ENCODE peak calls at places on chromosomes 5 and 9, in nine cellular contexts. Q is H1, A is Peyer's patch, L is aorta, I is tibial nerve, D is prostate gland, V is IMR-90, R is GM23248, F is brain microvascular endothelial cell. T is an unnamed sample.

GRCh38 chr9:122383992-122384461 is 13.2 kb downstream of the PTGS1 start:
- DNase-seq in Q (no peak), V (peak; percentile 61), I (no peak), F (no peak), A (no peak), R (peak; percentile 87), D (no peak), L (no peak), T (peak; percentile 84)

GRCh38 chr9:21030389-21031035 is 928 bp downstream of the HACD4 start:
- DNase-seq in F (peak; percentile 65), Q (no peak), L (no peak), R (peak; percentile 72), A (no peak), I (no peak), D (no peak), V (peak; percentile 12), T (peak; percentile 41)

GRCh38 chr9:87592554-87593394 is 95.1 kb downstream of the DAPK1 start:
- DNase-seq in V (peak; percentile 69), A (peak; percentile 57), R (peak; percentile 86), L (peak; percentile 84), Q (no peak), F (peak; percentile 72), D (no peak), I (peak; percentile 33), T (peak; percentile 28)

GRCh38 chr9:92324889-92325268 is 271 bp downstream of the NOL8 start:
- DNase-seq in F (no peak), D (no peak), A (no peak), R (peak; percentile 76), V (no peak), Q (no peak), L (no peak), I (no peak), T (no peak)

GRCh38 chr9:76369583-76369982 is 24.6 kb downstream of the RFK start:
- DNase-seq in D (no peak), Q (no peak), R (no peak), I (peak; percentile 19), A (no peak), V (peak; percentile 50), F (peak; percentile 49), L (no peak), T (peak; percentile 80)

GRCh38 chr5:112122353-112122752 is 296.7 kb downstream of the EPB41L4A start:
- DNase-seq in V (no peak), A (no peak), D (no peak), R (no peak), Q (no peak), F (no peak), I (no peak), L (no peak), T (no peak)

GRCh38 chr5:102794677-102795331 is 39.7 kb downstream of the PAM start:
- DNase-seq in F (no peak), R (no peak), I (no peak), L (no peak), V (no peak), D (no peak), Q (peak; percentile 43), A (no peak), T (no peak)

GRCh38 chr9:82117528-82117927 is 129.0 kb downstream of the SPATA31D1 start:
- DNase-seq in D (no peak), V (no peak), R (no peak), A (no peak), F (no peak), I (no peak), L (no peak), Q (no peak), T (no peak)

GRCh38 chr5:166091931-166092330 is 2199.5 kb upstream of the WWC1 start:
- DNase-seq in A (no peak), I (no peak), F (no peak), D (no peak), Q (no peak), R (no peak), L (no peak), V (no peak), T (no peak)

GRCh38 chr5:58016329-58016728 is 443.6 kb downstream of the PLK2 start:
- DNase-seq in L (no peak), V (peak; percentile 0), A (no peak), R (peak; percentile 46), Q (no peak), D (no peak), I (peak; percentile 46), F (no peak), T (no peak)

GRCh38 chr5:124408738-124409453 is 337.5 kb downstream of the ZNF608 start:
- DNase-seq in L (no peak), R (peak; percentile 24), F (no peak), A (no peak), D (no peak), I (no peak), Q (no peak), V (peak; percentile 10), T (peak; percentile 38)

GRCh38 chr5:169765176-169765575 is 128.1 kb downstream of the DOCK2 start:
- DNase-seq in Q (no peak), L (no peak), D (no peak), A (no peak), F (no peak), R (peak; percentile 37), I (no peak), V (peak; percentile 40), T (no peak)

GRCh38 chr5:124963236-124963929 is 216.9 kb upstream of the ZNF608 start:
- DNase-seq in I (no peak), D (no peak), L (no peak), A (no peak), V (peak; percentile 95), Q (no peak), F (peak; percentile 28), R (peak; percentile 81), T (no peak)

GRCh38 chr9:112422417-112423148 is 42.7 kb downstream of the HSDL2 start:
- DNase-seq in D (no peak), V (no peak), R (no peak), L (no peak), A (no peak), I (no peak), Q (no peak), F (no peak), T (no peak)

GRCh38 chr9:98929096-98929495 is 14.6 kb upstream of the COL15A1 start:
- DNase-seq in F (no peak), L (no peak), A (no peak), Q (no peak), D (no peak), V (peak; percentile 83), I (no peak), R (no peak), T (no peak)

GRCh38 chr9:19032411-19032810 is 598 bp downstream of the SAXO1 start:
- DNase-seq in F (no peak), Q (no peak), V (no peak), L (no peak), R (no peak), D (no peak), I (no peak), A (no peak), T (no peak)

GRCh38 chr5:73233053-73233460 is 60.1 kb downstream of the TMEM174 start:
- DNase-seq in L (no peak), I (no peak), D (no peak), R (no peak), Q (no peak), V (no peak), A (no peak), F (no peak), T (no peak)

GRCh38 chr5:178590141-178590923 is at the start of gene COL23A1:
- DNase-seq in A (peak; percentile 57), I (peak; percentile 54), Q (no peak), D (no peak), L (peak; percentile 86), F (peak; percentile 46), V (peak; percentile 43), R (peak; percentile 65), T (no peak)

GRCh38 chr5:85814596-85814995 is 803.1 kb upstream of the COX7C start:
- DNase-seq in R (no peak), L (no peak), V (no peak), A (no peak), Q (peak; percentile 15), F (no peak), I (no peak), D (no peak), T (no peak)

GRCh38 chr5:171272996-171273970 is 35.8 kb upstream of the TLX3 start:
- DNase-seq in V (peak; percentile 40), F (peak; percentile 39), R (peak; percentile 42), L (no peak), A (no peak), D (no peak), Q (peak; percentile 33), I (no peak), T (peak; percentile 21)

GRCh38 chr5:155983954-155984353 is 343.0 kb upstream of the SGCD start:
- DNase-seq in L (no peak), F (no peak), A (no peak), I (no peak), D (no peak), V (peak; percentile 91), R (peak; percentile 62), Q (no peak), T (no peak)
- H3K4me3 ChIP-seq in L (no peak overlapping the region), F (no peak overlapping the region), A (no peak overlapping the region), I (no peak overlapping the region), D (no peak overlapping the region), V (no peak overlapping the region), R (no peak overlapping the region), Q (no peak overlapping the region), T (no peak overlapping the region)

DNA sequence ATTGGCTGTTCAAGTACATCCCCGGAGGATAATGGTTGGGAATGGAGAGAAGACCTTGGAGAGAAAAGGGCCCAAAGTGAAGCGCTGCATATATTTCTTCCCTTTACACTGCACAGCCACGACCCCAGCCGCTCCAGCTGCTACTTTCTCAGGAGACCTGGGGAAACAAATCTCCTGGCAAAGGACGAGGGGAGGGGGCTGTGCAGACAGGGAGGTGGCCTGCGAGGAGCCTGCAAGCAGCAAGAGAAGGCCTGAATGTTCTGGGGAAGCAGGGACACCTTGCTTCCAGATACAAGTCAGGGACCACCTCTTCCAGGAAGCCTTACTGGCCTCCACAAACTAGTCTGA is 739 bp upstream of the PDLIM4 start:
- DNase-seq in Q (no peak), R (no peak), I (no peak), L (no peak), F (no peak), A (peak; percentile 29), V (no peak), D (no peak), T (no peak)
- H3K36me3 ChIP-seq in Q (no peaks in the 10 kb centered on the region), R (no peaks in the 10 kb centered on the region), I (no peaks in the 10 kb centered on the region), L (no peaks in the 10 kb centered on the region), F (peaks cover 3% of the 10 kb centered on the region), A (no peaks in the 10 kb centered on the region), V (peaks cover 2% of the 10 kb centered on the region), D (no peaks in the 10 kb centered on the region), T (no peaks in the 10 kb centered on the region)

GRCh38 chr5:1378866-1379659 is 34.2 kb upstream of the CLPTM1L start:
- DNase-seq in R (no peak), Q (no peak), D (no peak), L (peak; percentile 55), F (no peak), V (no peak), I (no peak), A (no peak), T (no peak)
- H3K27me3 ChIP-seq in R (peaks cover 7% of the 10 kb centered on the region), Q (peaks cover 25% of the 10 kb centered on the region), D (no peaks in the 10 kb centered on the region), L (no peaks in the 10 kb centered on the region), F (no peaks in the 10 kb centered on the region), V (peaks cover 29% of the 10 kb centered on the region), I (peaks cover 28% of the 10 kb centered on the region), A (no peaks in the 10 kb centered on the region), T (peaks cover 26% of the 10 kb centered on the region)

DNA sequence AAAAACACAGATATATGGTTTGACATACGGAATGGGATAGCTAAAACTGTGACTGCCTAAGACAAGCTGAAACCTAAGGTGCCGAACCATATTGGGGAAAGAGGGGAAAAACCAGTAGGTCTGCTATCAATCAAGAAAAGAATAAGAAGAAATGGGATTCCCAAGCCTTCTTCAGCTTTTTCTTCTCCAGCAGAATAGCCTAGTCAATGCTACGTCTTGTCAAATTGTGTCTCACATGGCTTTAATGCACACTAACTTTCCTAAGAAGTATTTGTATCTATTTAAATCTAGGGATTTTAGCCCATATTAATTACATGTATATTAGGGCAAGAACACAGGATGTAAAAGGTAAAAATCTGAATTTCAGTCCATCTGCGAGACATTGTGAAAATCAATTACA is 797 bp upstream of the FBXO38 start:
- DNase-seq in A (no peak), I (no peak), F (no peak), L (no peak), R (no peak), Q (no peak), D (no peak), V (no peak), T (no peak)
- H3K4me3 ChIP-seq in A (peak overlapping the region; percentile 89), I (peak overlapping the region; percentile 90), F (peak overlapping the region; percentile 88), L (peak overlapping the region; percentile 90), R (peak overlapping the region; percentile 93), Q (peak overlapping the region; percentile 93), D (peak overlapping the region; percentile 90), V (peak overlapping the region; percentile 70), T (peak overlapping the region; percentile 81)

T was measured in kidney epithelial cell.